ENCODE peak calls at places on chromosomes 13 and 19, in six cellular contexts. I is lower lobe of right lung, M is neural progenitor cell, V is stomach, G is IMR-90, C is uterus. Z is an unnamed sample.

GRCh38 chr13:99702687-99703319 is 201.5 kb downstream of the TM9SF2 start:
- DNase-seq in C (no peak), M (peak; percentile 29), V (no peak), G (no peak), I (no peak), Z (no peak)

GRCh38 chr13:40635315-40635995 is 31.0 kb downstream of the FOXO1 start:
- DNase-seq in G (no peak), M (peak; percentile 14), V (no peak), I (no peak), C (no peak), Z (no peak)

GRCh38 chr19:31725051-31725450 is 375.8 kb upstream of the TSHZ3 start:
- DNase-seq in V (no peak), M (no peak), G (no peak), I (no peak), C (no peak), Z (no peak)

GRCh38 chr13:97366172-97366688 is 67.7 kb upstream of the RAP2A start:
- DNase-seq in C (no peak), V (no peak), M (no peak), I (no peak), G (no peak), Z (no peak)

GRCh38 chr19:48745208-48745995 is 1.3 kb downstream of the IZUMO1 start:
- DNase-seq in G (peak; percentile 57), I (no peak), M (peak; percentile 84), V (peak; percentile 63), C (no peak), Z (no peak)

GRCh38 chr13:31898383-31899071 is 133.0 kb upstream of the FRY start:
- DNase-seq in V (no peak), C (no peak), G (no peak), M (peak; percentile 27), I (no peak), Z (no peak)

GRCh38 chr13:73765651-73766384 is 368.4 kb downstream of the KLF12 start:
- DNase-seq in C (peak; percentile 73), V (peak; percentile 81), M (peak; percentile 91), I (peak; percentile 71), G (peak; percentile 58), Z (peak; percentile 69)

GRCh38 chr19:3024509-3024869 is 4.6 kb downstream of the TLE2 start:
- DNase-seq in M (no peak), G (no peak), V (no peak), I (no peak), C (no peak), Z (no peak)

GRCh38 chr19:10086904-10087256 is 763 bp downstream of the SHFL start:
- DNase-seq in V (no peak), C (peak; percentile 50), M (peak; percentile 21), G (no peak), I (no peak), Z (peak; percentile 26)

GRCh38 chr19:32253683-32254020 is 91.8 kb upstream of the ZNF507 start:
- DNase-seq in M (no peak), I (no peak), C (no peak), G (no peak), V (no peak), Z (no peak)

GRCh38 chr13:51532736-51533197 is 51.5 kb upstream of the WDFY2 start:
- DNase-seq in C (no peak), I (no peak), V (no peak), G (no peak), M (no peak), Z (no peak)

GRCh38 chr13:75405976-75406703 is 75.8 kb downstream of the TBC1D4 start:
- DNase-seq in V (no peak), C (no peak), G (no peak), M (peak; percentile 30), I (no peak), Z (no peak)

GRCh38 chr13:39385621-39386231 is 217.3 kb downstream of the LHFPL6 start:
- DNase-seq in I (no peak), M (peak; percentile 83), V (no peak), C (no peak), G (peak; percentile 15), Z (no peak)

GRCh38 chr19:36245210-36246005 is 30.5 kb downstream of the ZNF146 start:
- DNase-seq in G (no peak), I (no peak), C (no peak), M (peak; percentile 87), V (no peak), Z (no peak)

GRCh38 chr13:87696458-87696857 is 25.3 kb downstream of the SLITRK5 start:
- DNase-seq in M (no peak), C (no peak), V (no peak), G (no peak), I (no peak), Z (no peak)

GRCh38 chr19:2309734-2310362 is 1.9 kb upstream of the LINGO3 start:
- DNase-seq in G (peak; percentile 54), C (no peak), V (no peak), I (no peak), M (no peak), Z (no peak)

GRCh38 chr13:47897411-47898050 is 103.5 kb downstream of the SUCLA2 start:
- DNase-seq in I (no peak), G (peak; percentile 36), V (no peak), C (no peak), M (no peak), Z (no peak)

GRCh38 chr13:26950546-26950945 is 190.0 kb upstream of the GPR12 start:
- DNase-seq in M (no peak), I (no peak), C (no peak), G (no peak), V (no peak), Z (no peak)

GRCh38 chr13:26951581-26952177 is 191.1 kb upstream of the GPR12 start:
- DNase-seq in C (no peak), G (no peak), I (no peak), M (no peak), V (peak; percentile 83), Z (no peak)

GRCh38 chr13:26949701-26950345 is 189.2 kb upstream of the GPR12 start:
- DNase-seq in I (no peak), V (no peak), C (no peak), M (no peak), G (no peak), Z (no peak)

GRCh38 chr13:26952551-26953138 is 192.1 kb upstream of the GPR12 start:
- DNase-seq in M (no peak), C (no peak), I (no peak), G (no peak), V (no peak), Z (no peak)

GRCh38 chr13:26950968-26951367 is 190.4 kb upstream of the GPR12 start:
- DNase-seq in M (no peak), V (no peak), G (no peak), I (no peak), C (no peak), Z (no peak)
- H3K4me3 ChIP-seq in M (no peak overlapping the region), V (no peak overlapping the region), G (no peak overlapping the region), I (no peak overlapping the region), C (no peak overlapping the region), Z (no peak overlapping the region)

GRCh38 chr19:4062576-4063368 is 3.9 kb downstream of the ZBTB7A start:
- DNase-seq in G (no peak), V (no peak), I (peak; percentile 50), M (no peak), C (peak; percentile 27), Z (no peak)

GRCh38 chr19:4064551-4065260 is 2.0 kb downstream of the ZBTB7A start:
- DNase-seq in V (peak; percentile 56), I (peak; percentile 78), M (peak; percentile 65), G (no peak), C (peak; percentile 73), Z (peak; percentile 36)

GRCh38 chr19:4064073-4064550 is 2.6 kb downstream of the ZBTB7A start:
- DNase-seq in C (no peak), I (peak; percentile 54), V (no peak), G (peak; percentile 37), M (peak; percentile 47), Z (no peak)

GRCh38 chr19:4061683-4062575 is 4.8 kb downstream of the ZBTB7A start:
- DNase-seq in V (peak; percentile 86), I (peak; percentile 74), C (peak; percentile 37), M (no peak), G (no peak), Z (no peak)

DNA sequence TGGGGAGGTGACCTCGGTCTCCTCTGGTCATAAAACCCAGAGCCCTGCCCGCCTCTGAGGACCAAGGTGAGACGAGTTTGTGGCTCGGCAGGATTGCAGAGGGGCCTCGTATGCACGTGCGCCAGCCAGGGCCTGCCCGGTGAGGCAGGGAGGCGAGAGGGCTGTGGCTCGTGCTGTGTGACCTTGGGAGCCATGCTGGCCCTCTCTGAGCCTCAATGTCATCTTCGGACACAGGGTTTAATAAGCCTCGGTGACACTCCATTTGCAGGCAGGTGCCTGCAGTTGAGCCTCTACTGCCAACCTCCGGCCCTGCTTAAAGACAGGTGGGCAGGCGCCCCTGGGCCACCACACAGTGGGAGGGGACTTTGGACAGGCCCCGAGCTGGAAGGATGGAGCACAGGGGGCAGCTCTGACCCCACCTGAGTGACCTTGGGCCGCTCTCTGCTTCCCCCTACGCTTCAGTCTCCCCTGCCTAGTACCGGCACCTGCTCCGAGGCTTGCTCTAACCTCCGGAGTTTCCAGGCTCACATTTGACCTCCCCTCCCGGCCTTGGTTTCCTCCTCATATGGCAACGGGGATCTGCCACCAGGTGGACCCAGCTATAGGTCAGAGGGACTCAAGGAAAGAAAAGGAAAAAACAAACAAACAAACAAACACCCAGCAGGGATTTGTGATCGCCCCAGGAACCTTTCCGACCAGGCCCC is 3.2 kb downstream of the ZBTB7A start:
- DNase-seq in V (no peak), C (no peak), G (no peak), M (peak; percentile 55), I (peak; percentile 45), Z (no peak)
- H3K27ac ChIP-seq in V (peak overlapping the region; percentile 98), C (peak overlapping the region; percentile 98), G (peak overlapping the region; percentile 98), M (no peak overlapping the region), I (peak overlapping the region; percentile 91), Z (peak overlapping the region; percentile 81)

GRCh38 chr19:57773488-57773887 is 4.0 kb downstream of the ZNF586 start:
- DNase-seq in I (no peak), V (no peak), M (no peak), C (no peak), G (no peak), Z (no peak)

GRCh38 chr19:57769345-57770131 is at the start of gene ZNF586:
- DNase-seq in C (peak; percentile 76), I (peak; percentile 95), V (peak; percentile 90), G (peak; percentile 93), M (peak; percentile 97), Z (peak; percentile 79)

GRCh38 chr19:57776764-57777296 is 7.4 kb downstream of the ZNF586 start:
- DNase-seq in G (no peak), V (no peak), I (no peak), M (no peak), C (no peak), Z (no peak)

DNA sequence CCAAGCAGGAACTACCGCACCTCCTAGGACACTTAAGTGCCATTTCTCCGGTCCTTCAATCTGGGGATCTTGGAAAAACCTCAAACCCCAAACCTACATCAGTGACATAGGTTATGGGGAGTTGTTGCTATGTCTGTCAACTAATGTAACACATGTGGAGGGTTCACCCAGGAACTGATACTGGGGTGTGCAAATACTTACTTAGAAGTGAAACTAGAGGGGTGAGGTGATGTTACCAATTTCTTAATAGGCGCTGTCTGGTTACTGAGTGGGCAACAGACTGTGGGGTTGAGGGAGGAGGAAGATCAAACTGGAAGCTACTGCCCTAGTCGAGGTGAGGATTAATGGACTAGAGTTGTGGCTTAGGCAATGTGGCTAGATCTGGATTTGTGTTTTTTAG is 1.9 kb downstream of the ZNF586 start:
- DNase-seq in M (no peak), G (no peak), I (no peak), V (no peak), C (no peak), Z (no peak)
- H3K36me3 ChIP-seq in M (no peaks in the 10 kb centered on the region), G (peaks cover 29% of the 10 kb centered on the region), I (peaks cover 11% of the 10 kb centered on the region), V (peaks cover 52% of the 10 kb centered on the region), C (no peaks in the 10 kb centered on the region), Z (peaks cover 32% of the 10 kb centered on the region)

GRCh38 chr13:66765559-66765958 is 464.6 kb downstream of the PCDH9 start:
- DNase-seq in G (no peak), I (no peak), C (no peak), M (no peak), V (no peak), Z (no peak)

GRCh38 chr13:66759919-66760318 is 470.2 kb downstream of the PCDH9 start:
- DNase-seq in G (no peak), I (no peak), M (no peak), V (no peak), C (no peak), Z (no peak)
- H3K4me3 ChIP-seq in G (no peak overlapping the region), I (no peak overlapping the region), M (no peak overlapping the region), V (no peak overlapping the region), C (no peak overlapping the region), Z (no peak overlapping the region)

Z was measured in effector memory CD4-positive, alpha-beta T cell.